ENCODE peak calls at places on chromosomes 4 and X, in six cellular contexts. One of them, this sample, is unnamed.

GRCh38 chrX:28324306-28324705 is 262.9 kb upstream of the IL1RAPL1 start:
- DNase-seq in CD4-positive, alpha-beta T cell: no peak
- DNase-seq in CD8-positive, alpha-beta T cell: no peak
- DNase-seq in ovary: no peak
- DNase-seq in uterus: no peak
- DNase-seq in aorta: no peak
- DNase-seq in this sample: no peak

GRCh38 chrX:38435130-38435529 is 82.7 kb downstream of the OTC start:
- DNase-seq in CD4-positive, alpha-beta T cell: no peak
- DNase-seq in CD8-positive, alpha-beta T cell: no peak
- DNase-seq in ovary: no peak
- DNase-seq in uterus: no peak
- DNase-seq in aorta: no peak
- DNase-seq in this sample: no peak

GRCh38 chr4:177339794-177340374 is 30.2 kb downstream of the NEIL3 start:
- DNase-seq in CD4-positive, alpha-beta T cell: no peak
- DNase-seq in CD8-positive, alpha-beta T cell: no peak
- DNase-seq in ovary: no peak
- DNase-seq in uterus: no peak
- DNase-seq in aorta: no peak
- DNase-seq in this sample: no peak

GRCh38 chr4:126495163-126495752 is 1137.5 kb upstream of the INTU start:
- DNase-seq in CD4-positive, alpha-beta T cell: no peak
- DNase-seq in CD8-positive, alpha-beta T cell: no peak
- DNase-seq in ovary: no peak
- DNase-seq in uterus: no peak
- DNase-seq in aorta: no peak
- DNase-seq in this sample: no peak

GRCh38 chrX:63746278-63746677 is 38.7 kb downstream of the ARHGEF9 start:
- DNase-seq in CD4-positive, alpha-beta T cell: no peak
- DNase-seq in CD8-positive, alpha-beta T cell: peak; percentile 17
- DNase-seq in ovary: no peak
- DNase-seq in uterus: no peak
- DNase-seq in aorta: no peak
- DNase-seq in this sample: no peak

GRCh38 chr4:2843909-2844584 is 403 bp downstream of the ADD1 start:
- DNase-seq in CD4-positive, alpha-beta T cell: no peak
- DNase-seq in CD8-positive, alpha-beta T cell: no peak
- DNase-seq in ovary: peak; percentile 58
- DNase-seq in uterus: peak; percentile 45
- DNase-seq in aorta: peak; percentile 66
- DNase-seq in this sample: no peak

GRCh38 chrX:105876658-105877057 is 54.3 kb downstream of the NRK start:
- DNase-seq in CD4-positive, alpha-beta T cell: no peak
- DNase-seq in CD8-positive, alpha-beta T cell: no peak
- DNase-seq in ovary: no peak
- DNase-seq in uterus: no peak
- DNase-seq in aorta: no peak
- DNase-seq in this sample: no peak

GRCh38 chrX:130055103-130055502 is 55.2 kb downstream of the ELF4 start:
- DNase-seq in CD4-positive, alpha-beta T cell: no peak
- DNase-seq in CD8-positive, alpha-beta T cell: no peak
- DNase-seq in ovary: no peak
- DNase-seq in uterus: no peak
- DNase-seq in aorta: peak; percentile 66
- DNase-seq in this sample: no peak

GRCh38 chrX:69097451-69098236 is 67.6 kb downstream of the PJA1 start:
- DNase-seq in CD4-positive, alpha-beta T cell: no peak
- DNase-seq in CD8-positive, alpha-beta T cell: no peak
- DNase-seq in ovary: no peak
- DNase-seq in uterus: no peak
- DNase-seq in aorta: no peak
- DNase-seq in this sample: no peak

GRCh38 chr4:10529256-10529890 is 72.1 kb upstream of the ZNF518B start:
- DNase-seq in CD4-positive, alpha-beta T cell: no peak
- DNase-seq in CD8-positive, alpha-beta T cell: no peak
- DNase-seq in ovary: no peak
- DNase-seq in uterus: no peak
- DNase-seq in aorta: no peak
- DNase-seq in this sample: no peak

GRCh38 chr4:173040200-173040599 is 128.4 kb upstream of the GALNT7 start:
- DNase-seq in CD4-positive, alpha-beta T cell: no peak
- DNase-seq in CD8-positive, alpha-beta T cell: no peak
- DNase-seq in ovary: no peak
- DNase-seq in uterus: no peak
- DNase-seq in aorta: no peak
- DNase-seq in this sample: no peak

GRCh38 chrX:123357941-123358340 is 173.9 kb downstream of the GRIA3 start:
- DNase-seq in CD4-positive, alpha-beta T cell: no peak
- DNase-seq in CD8-positive, alpha-beta T cell: no peak
- DNase-seq in ovary: no peak
- DNase-seq in uterus: no peak
- DNase-seq in aorta: no peak
- DNase-seq in this sample: no peak

GRCh38 chrX:44975666-44976263 is 102.8 kb downstream of the KDM6A start:
- DNase-seq in CD4-positive, alpha-beta T cell: no peak
- DNase-seq in CD8-positive, alpha-beta T cell: no peak
- DNase-seq in ovary: no peak
- DNase-seq in uterus: no peak
- DNase-seq in aorta: no peak
- DNase-seq in this sample: no peak
- H3K27ac ChIP-seq in CD4-positive, alpha-beta T cell: no peak overlapping the region
- H3K27ac ChIP-seq in CD8-positive, alpha-beta T cell: no peak overlapping the region
- H3K27ac ChIP-seq in ovary: no peak overlapping the region
- H3K27ac ChIP-seq in uterus: no peak overlapping the region
- H3K27ac ChIP-seq in aorta: no peak overlapping the region
- H3K27ac ChIP-seq in this sample: no peak overlapping the region

GRCh38 chrX:96387801-96388200 is 296.8 kb upstream of the DIAPH2 start:
- DNase-seq in CD4-positive, alpha-beta T cell: no peak
- DNase-seq in CD8-positive, alpha-beta T cell: no peak
- DNase-seq in ovary: no peak
- DNase-seq in uterus: no peak
- DNase-seq in aorta: no peak
- DNase-seq in this sample: no peak
- H3K27ac ChIP-seq in CD4-positive, alpha-beta T cell: no peak overlapping the region
- H3K27ac ChIP-seq in CD8-positive, alpha-beta T cell: no peak overlapping the region
- H3K27ac ChIP-seq in ovary: no peak overlapping the region
- H3K27ac ChIP-seq in uterus: no peak overlapping the region
- H3K27ac ChIP-seq in aorta: no peak overlapping the region
- H3K27ac ChIP-seq in this sample: no peak overlapping the region

GRCh38 chrX:13128104-13128503 is 83.7 kb upstream of the FAM9C start:
- DNase-seq in CD4-positive, alpha-beta T cell: no peak
- DNase-seq in CD8-positive, alpha-beta T cell: no peak
- DNase-seq in ovary: no peak
- DNase-seq in uterus: no peak
- DNase-seq in aorta: no peak
- DNase-seq in this sample: no peak

GRCh38 chrX:13126785-13127184 is 82.4 kb upstream of the FAM9C start:
- DNase-seq in CD4-positive, alpha-beta T cell: no peak
- DNase-seq in CD8-positive, alpha-beta T cell: no peak
- DNase-seq in ovary: no peak
- DNase-seq in uterus: no peak
- DNase-seq in aorta: no peak
- DNase-seq in this sample: no peak

GRCh38 chrX:13123857-13124345 is 79.5 kb upstream of the FAM9C start:
- DNase-seq in CD4-positive, alpha-beta T cell: no peak
- DNase-seq in CD8-positive, alpha-beta T cell: no peak
- DNase-seq in ovary: no peak
- DNase-seq in uterus: no peak
- DNase-seq in aorta: no peak
- DNase-seq in this sample: no peak

GRCh38 chrX:13123247-13123856 is 78.9 kb upstream of the FAM9C start:
- DNase-seq in CD4-positive, alpha-beta T cell: no peak
- DNase-seq in CD8-positive, alpha-beta T cell: no peak
- DNase-seq in ovary: no peak
- DNase-seq in uterus: no peak
- DNase-seq in aorta: no peak
- DNase-seq in this sample: no peak

DNA sequence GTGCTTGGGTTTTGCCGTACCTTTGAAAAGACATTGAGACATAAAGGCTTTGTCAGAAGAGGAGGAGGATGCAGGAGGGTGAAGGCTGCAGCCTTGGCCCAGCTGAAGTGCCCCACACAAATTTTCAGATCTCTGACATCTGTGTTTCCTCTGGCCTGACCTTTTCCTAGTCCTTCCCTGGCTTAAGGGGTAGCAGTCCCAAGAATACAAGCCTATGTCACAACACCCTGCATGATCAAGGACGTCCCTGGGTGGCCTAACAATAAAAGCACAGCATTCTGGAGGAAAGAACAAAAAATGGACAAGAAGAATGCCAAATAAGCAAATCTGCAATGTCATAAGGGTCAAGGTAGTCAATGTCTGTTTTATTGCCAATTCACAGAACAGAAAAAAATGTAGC is 80.8 kb upstream of the FAM9C start:
- DNase-seq in CD4-positive, alpha-beta T cell: no peak
- DNase-seq in CD8-positive, alpha-beta T cell: no peak
- DNase-seq in ovary: no peak
- DNase-seq in uterus: no peak
- DNase-seq in aorta: no peak
- DNase-seq in this sample: no peak
- H3K27ac ChIP-seq in CD4-positive, alpha-beta T cell: no peak overlapping the region
- H3K27ac ChIP-seq in CD8-positive, alpha-beta T cell: no peak overlapping the region
- H3K27ac ChIP-seq in ovary: no peak overlapping the region
- H3K27ac ChIP-seq in uterus: peak overlapping the region; percentile 50
- H3K27ac ChIP-seq in aorta: peak overlapping the region; percentile 83
- H3K27ac ChIP-seq in this sample: no peak overlapping the region

GRCh38 chr4:88584471-88584900 is 7.8 kb upstream of the HERC3 start:
- DNase-seq in CD4-positive, alpha-beta T cell: no peak
- DNase-seq in CD8-positive, alpha-beta T cell: no peak
- DNase-seq in ovary: no peak
- DNase-seq in uterus: no peak
- DNase-seq in aorta: no peak
- DNase-seq in this sample: no peak
- H3K27ac ChIP-seq in CD4-positive, alpha-beta T cell: no peak overlapping the region
- H3K27ac ChIP-seq in CD8-positive, alpha-beta T cell: no peak overlapping the region
- H3K27ac ChIP-seq in ovary: no peak overlapping the region
- H3K27ac ChIP-seq in uterus: no peak overlapping the region
- H3K27ac ChIP-seq in aorta: no peak overlapping the region
- H3K27ac ChIP-seq in this sample: no peak overlapping the region

GRCh38 chr4:162952232-162952631 is 214.5 kb downstream of the NAF1 start:
- DNase-seq in CD4-positive, alpha-beta T cell: no peak
- DNase-seq in CD8-positive, alpha-beta T cell: no peak
- DNase-seq in ovary: no peak
- DNase-seq in uterus: no peak
- DNase-seq in aorta: no peak
- DNase-seq in this sample: no peak
- H3K27ac ChIP-seq in CD4-positive, alpha-beta T cell: no peak overlapping the region
- H3K27ac ChIP-seq in CD8-positive, alpha-beta T cell: no peak overlapping the region
- H3K27ac ChIP-seq in ovary: no peak overlapping the region
- H3K27ac ChIP-seq in uterus: no peak overlapping the region
- H3K27ac ChIP-seq in aorta: no peak overlapping the region
- H3K27ac ChIP-seq in this sample: no peak overlapping the region

GRCh38 chr4:80188801-80189458 is 8.4 kb upstream of the PRDM8 start:
- DNase-seq in CD4-positive, alpha-beta T cell: no peak
- DNase-seq in CD8-positive, alpha-beta T cell: no peak
- DNase-seq in ovary: no peak
- DNase-seq in uterus: no peak
- DNase-seq in aorta: no peak
- DNase-seq in this sample: no peak
- H3K27ac ChIP-seq in CD4-positive, alpha-beta T cell: no peak overlapping the region
- H3K27ac ChIP-seq in CD8-positive, alpha-beta T cell: no peak overlapping the region
- H3K27ac ChIP-seq in ovary: no peak overlapping the region
- H3K27ac ChIP-seq in uterus: no peak overlapping the region
- H3K27ac ChIP-seq in aorta: no peak overlapping the region
- H3K27ac ChIP-seq in this sample: no peak overlapping the region

DNA sequence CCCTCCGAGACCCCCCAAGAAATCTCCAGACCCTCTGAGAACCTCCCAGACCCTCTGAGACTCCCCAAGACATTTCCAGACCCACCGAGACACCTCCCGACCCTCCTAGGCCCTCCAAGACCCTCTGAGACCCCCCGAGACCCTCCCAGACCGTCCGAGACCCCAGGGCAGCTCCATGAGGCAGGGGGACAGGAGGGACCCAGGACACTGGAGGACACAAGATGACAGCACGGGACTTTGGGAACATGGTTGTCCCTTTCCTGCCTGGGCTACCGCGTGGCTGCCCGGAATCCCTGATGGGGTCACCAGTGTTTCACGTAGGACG is 10.3 kb downstream of the CTBP1 start:
- DNase-seq in CD4-positive, alpha-beta T cell: no peak
- DNase-seq in CD8-positive, alpha-beta T cell: no peak
- DNase-seq in ovary: no peak
- DNase-seq in uterus: no peak
- DNase-seq in aorta: no peak
- DNase-seq in this sample: no peak
- H3K27ac ChIP-seq in CD4-positive, alpha-beta T cell: no peak overlapping the region
- H3K27ac ChIP-seq in CD8-positive, alpha-beta T cell: no peak overlapping the region
- H3K27ac ChIP-seq in ovary: no peak overlapping the region
- H3K27ac ChIP-seq in uterus: no peak overlapping the region
- H3K27ac ChIP-seq in aorta: no peak overlapping the region
- H3K27ac ChIP-seq in this sample: no peak overlapping the region

GRCh38 chr4:52511825-52512224 is 147.3 kb downstream of the USP46 start:
- DNase-seq in CD4-positive, alpha-beta T cell: no peak
- DNase-seq in CD8-positive, alpha-beta T cell: no peak
- DNase-seq in ovary: no peak
- DNase-seq in uterus: no peak
- DNase-seq in aorta: no peak
- DNase-seq in this sample: no peak

GRCh38 chr4:52512291-52512690 is 146.8 kb downstream of the USP46 start:
- DNase-seq in CD4-positive, alpha-beta T cell: no peak
- DNase-seq in CD8-positive, alpha-beta T cell: no peak
- DNase-seq in ovary: no peak
- DNase-seq in uterus: no peak
- DNase-seq in aorta: no peak
- DNase-seq in this sample: no peak

GRCh38 chr4:52507774-52508173 is 151.3 kb downstream of the USP46 start:
- DNase-seq in CD4-positive, alpha-beta T cell: no peak
- DNase-seq in CD8-positive, alpha-beta T cell: no peak
- DNase-seq in ovary: peak; percentile 39
- DNase-seq in uterus: peak; percentile 28
- DNase-seq in aorta: peak; percentile 60
- DNase-seq in this sample: no peak

GRCh38 chr4:52510939-52511583 is 148.0 kb downstream of the USP46 start:
- DNase-seq in CD4-positive, alpha-beta T cell: no peak
- DNase-seq in CD8-positive, alpha-beta T cell: no peak
- DNase-seq in ovary: no peak
- DNase-seq in uterus: no peak
- DNase-seq in aorta: no peak
- DNase-seq in this sample: no peak
- H3K27ac ChIP-seq in CD4-positive, alpha-beta T cell: no peak overlapping the region
- H3K27ac ChIP-seq in CD8-positive, alpha-beta T cell: no peak overlapping the region
- H3K27ac ChIP-seq in ovary: no peak overlapping the region
- H3K27ac ChIP-seq in uterus: no peak overlapping the region
- H3K27ac ChIP-seq in aorta: peak overlapping the region; percentile 87
- H3K27ac ChIP-seq in this sample: no peak overlapping the region

This sample was measured in substantia nigra.